ENCODE peak calls at places on chromosomes 3 and 15, in ten cellular contexts. A is CD8-positive, alpha-beta memory T cell; I is right atrium auricular region; N is CD8-positive, alpha-beta T cell; J is PC-3; Z is vagina; E is naive thymus-derived CD4-positive, alpha-beta T cell; X is A549; D is heart left ventricle; C is OCI-LY7. H is an unnamed sample.

GRCh38 chr3:56702487-56703315 is 19.6 kb upstream of the TASOR start:
- DNase-seq in D (peak; percentile 39), N (peak; percentile 37), A (peak; percentile 34), I (no peak), C (peak; percentile 82), E (peak; percentile 75), J (peak; percentile 84), X (peak; percentile 64), Z (no peak), H (peak; percentile 26)

GRCh38 chr3:188264231-188265213 is 110.6 kb downstream of the LPP start:
- DNase-seq in D (no peak), E (no peak), X (peak; percentile 52), I (peak; percentile 74), Z (no peak), J (peak; percentile 65), A (no peak), N (no peak), C (no peak), H (no peak)

GRCh38 chr3:190321789-190322603 is at the start of gene CLDN1:
- DNase-seq in I (peak; percentile 80), A (peak; percentile 48), D (peak; percentile 79), X (peak; percentile 80), E (peak; percentile 81), C (no peak), Z (no peak), N (peak; percentile 68), J (peak; percentile 80), H (peak; percentile 55)

GRCh38 chr3:48280883-48281282 is 40.0 kb downstream of the ZNF589 start:
- DNase-seq in N (no peak), I (no peak), D (no peak), Z (no peak), X (no peak), C (no peak), J (no peak), A (no peak), E (no peak), H (no peak)

GRCh38 chr3:66609660-66610547 is 109.1 kb upstream of the LRIG1 start:
- DNase-seq in A (no peak), I (no peak), C (no peak), J (no peak), Z (no peak), N (no peak), X (peak; percentile 29), E (no peak), D (no peak), H (no peak)

GRCh38 chr3:45640724-45641361 is 46.3 kb downstream of the LIMD1 start:
- DNase-seq in Z (no peak), C (no peak), A (no peak), D (no peak), N (no peak), I (no peak), X (no peak), E (no peak), J (peak; percentile 44), H (no peak)

GRCh38 chr15:63461230-63461629 is 43.2 kb upstream of the USP3 start:
- DNase-seq in E (no peak), D (no peak), I (no peak), X (no peak), C (no peak), N (no peak), A (no peak), J (no peak), Z (no peak), H (no peak)

GRCh38 chr3:59839283-59839682 is 789.5 kb upstream of the CFAP20DC start:
- DNase-seq in A (no peak), C (no peak), J (no peak), D (no peak), I (no peak), Z (no peak), X (no peak), E (no peak), N (no peak), H (no peak)

GRCh38 chr3:55630921-55631299 is 143.8 kb upstream of the WNT5A start:
- DNase-seq in Z (no peak), N (no peak), E (no peak), A (no peak), X (no peak), D (no peak), J (no peak), I (no peak), C (no peak), H (no peak)

GRCh38 chr3:87006844-87007439 is 16.0 kb upstream of the VGLL3 start:
- DNase-seq in A (no peak), D (no peak), C (no peak), X (peak; percentile 52), I (no peak), Z (no peak), N (no peak), E (no peak), J (peak; percentile 51), H (no peak)

GRCh38 chr15:48177383-48177874 is 666 bp downstream of the MYEF2 start:
- DNase-seq in E (no peak), A (no peak), N (no peak), J (peak; percentile 42), D (no peak), Z (no peak), C (peak; percentile 63), X (peak; percentile 48), I (no peak), H (no peak)

GRCh38 chr3:193895409-193895808 is 240.5 kb upstream of the HES1 start:
- DNase-seq in I (no peak), C (no peak), N (no peak), J (no peak), X (no peak), E (no peak), A (no peak), Z (no peak), D (no peak), H (no peak)

GRCh38 chr3:50157821-50158556 is 2.9 kb downstream of the SEMA3F start:
- DNase-seq in A (no peak), E (no peak), N (no peak), J (no peak), I (no peak), X (no peak), C (peak; percentile 11), Z (no peak), D (no peak), H (no peak)

GRCh38 chr3:87191641-87192040 is 35.5 kb upstream of the CHMP2B start:
- DNase-seq in N (no peak), Z (no peak), E (no peak), A (no peak), J (peak; percentile 30), C (no peak), X (no peak), I (no peak), D (no peak), H (no peak)

GRCh38 chr15:66766282-66767228 is 64.5 kb downstream of the SMAD6 start:
- DNase-seq in Z (no peak), X (peak; percentile 73), E (no peak), C (no peak), D (no peak), J (peak; percentile 79), A (no peak), N (no peak), I (no peak), H (no peak)

GRCh38 chr3:39101022-39101689 is 6.3 kb downstream of the GORASP1 start:
- DNase-seq in E (peak; percentile 46), N (peak; percentile 31), D (no peak), C (peak; percentile 71), Z (peak; percentile 79), I (no peak), X (peak; percentile 57), J (peak; percentile 58), A (peak; percentile 29), H (no peak)

DNA sequence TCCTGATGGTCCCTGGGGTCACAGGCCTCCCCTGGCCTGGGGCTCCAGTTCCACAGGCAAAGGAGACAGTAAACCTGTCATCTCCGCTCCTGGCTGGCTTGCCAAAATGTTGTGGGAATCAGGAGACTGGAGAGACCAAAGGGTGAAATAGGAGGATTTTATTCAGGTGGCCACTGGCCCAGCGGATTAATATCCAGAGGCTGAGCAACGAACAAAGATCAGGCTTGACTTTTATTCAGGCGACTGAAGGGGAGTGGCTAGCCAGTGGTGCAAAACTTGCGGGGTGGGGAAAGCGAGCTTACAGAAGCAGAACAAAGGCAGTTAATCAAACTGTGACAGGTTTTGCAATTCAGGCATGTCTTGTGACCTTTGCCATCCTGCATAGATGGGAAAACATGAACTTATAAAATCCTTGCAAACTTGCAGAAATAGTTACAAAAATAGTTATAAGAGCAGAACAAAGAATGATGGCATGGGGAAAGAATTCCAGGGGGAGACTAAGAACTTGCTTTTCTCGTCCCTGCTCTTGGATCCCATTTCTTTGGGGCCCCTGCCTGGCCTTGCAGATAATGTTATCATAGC is 19.8 kb upstream of the ACAD9 start:
- DNase-seq in N (no peak), J (no peak), A (no peak), E (no peak), Z (no peak), X (peak; percentile 38), I (no peak), D (no peak), C (peak; percentile 52), H (no peak)
- H3K9me3 ChIP-seq in N (peaks cover 20% of the 10 kb centered on the region), J (peaks cover 13% of the 10 kb centered on the region), A (peaks cover 27% of the 10 kb centered on the region), E (peaks cover 43% of the 10 kb centered on the region), Z (peaks cover 17% of the 10 kb centered on the region), X (peaks cover 47% of the 10 kb centered on the region), I (peaks cover 26% of the 10 kb centered on the region), D (peaks cover 7% of the 10 kb centered on the region), C (peaks cover 31% of the 10 kb centered on the region), H (peaks cover 3% of the 10 kb centered on the region)

GRCh38 chr3:152040319-152040718 is 166.9 kb downstream of the SUCNR1 start:
- DNase-seq in X (no peak), E (no peak), C (no peak), I (no peak), A (no peak), J (no peak), D (no peak), N (no peak), Z (no peak), H (no peak)
- H3K9me3 ChIP-seq in X (peaks cover 12% of the 10 kb centered on the region), E (no peaks in the 10 kb centered on the region), C (peaks cover 24% of the 10 kb centered on the region), I (peaks cover 7% of the 10 kb centered on the region), A (no peaks in the 10 kb centered on the region), J (peaks cover 18% of the 10 kb centered on the region), D (no peaks in the 10 kb centered on the region), N (peaks cover 3% of the 10 kb centered on the region), Z (peaks cover 3% of the 10 kb centered on the region), H (no peaks in the 10 kb centered on the region)

GRCh38 chr3:19455546-19455945 is 307.2 kb downstream of the KCNH8 start:
- DNase-seq in C (no peak), D (no peak), I (no peak), E (no peak), J (no peak), N (no peak), X (no peak), A (no peak), Z (no peak), H (no peak)

DNA sequence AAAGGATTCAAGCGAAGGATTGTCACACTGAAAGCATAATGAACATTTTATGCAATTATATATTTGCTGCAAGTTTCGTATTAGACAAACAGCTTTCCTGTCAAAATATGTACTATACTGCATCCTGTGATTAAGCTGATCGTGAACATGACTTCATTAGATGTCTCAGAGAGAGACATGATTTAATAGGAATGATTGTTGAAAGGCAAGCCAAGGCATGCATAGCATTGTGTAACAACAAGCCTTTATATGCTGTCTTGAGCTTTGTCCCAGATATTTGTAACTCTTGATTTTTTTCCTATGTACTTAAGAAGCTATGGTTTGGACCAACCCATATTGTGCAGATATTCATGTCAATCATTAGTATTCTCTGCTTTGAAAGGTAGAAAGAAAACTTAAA is 309.1 kb downstream of the KCNH8 start:
- DNase-seq in D (no peak), A (no peak), E (no peak), Z (no peak), J (no peak), C (no peak), I (no peak), X (no peak), N (no peak), H (no peak)
- H3K9me3 ChIP-seq in D (no peaks in the 10 kb centered on the region), A (no peaks in the 10 kb centered on the region), E (no peaks in the 10 kb centered on the region), Z (no peaks in the 10 kb centered on the region), J (no peaks in the 10 kb centered on the region), C (no peaks in the 10 kb centered on the region), I (no peaks in the 10 kb centered on the region), X (no peaks in the 10 kb centered on the region), N (no peaks in the 10 kb centered on the region), H (no peaks in the 10 kb centered on the region)

GRCh38 chr15:22227411-22227810 is 147.1 kb downstream of the OR4M2 start:
- DNase-seq in X (no peak), C (no peak), E (no peak), J (no peak), Z (no peak), D (no peak), N (no peak), A (no peak), I (no peak), H (no peak)
- H3K9me3 ChIP-seq in X (peaks cover 3% of the 10 kb centered on the region), C (no peaks in the 10 kb centered on the region), E (no peaks in the 10 kb centered on the region), J (peaks cover 22% of the 10 kb centered on the region), Z (no peaks in the 10 kb centered on the region), D (no peaks in the 10 kb centered on the region), N (no peaks in the 10 kb centered on the region), A (no peaks in the 10 kb centered on the region), I (no peaks in the 10 kb centered on the region), H (no peaks in the 10 kb centered on the region)

H was measured in T-helper 17 cell.